ENCODE peak calls at places on chromosomes 6 and 20, in five cellular contexts. E is PC-3, S is OCI-LY7, G is hepatocyte, Q is GM23338. K is an unnamed sample.

GRCh38 chr6:167154291-167154690 is 3.5 kb downstream of the GPR31 start:
- DNase-seq in E (no peak), Q (no peak), G (no peak), S (no peak), K (no peak)

GRCh38 chr20:20024942-20025341 is 7.8 kb downstream of the NAA20 start:
- DNase-seq in S (no peak), E (no peak), G (no peak), Q (no peak), K (no peak)

GRCh38 chr20:46772901-46773300 is 63.5 kb downstream of the SLC2A10 start:
- DNase-seq in G (peak), Q (peak), E (no peak), S (no peak), K (no peak)

GRCh38 chr20:64036346-64037198 is 590 bp downstream of the C20orf204 start:
- DNase-seq in G (no peak), Q (no peak), E (no peak), S (no peak), K (no peak)

GRCh38 chr6:70312165-70312564 is 9.3 kb upstream of the COL9A1 start:
- DNase-seq in E (peak), S (no peak), Q (peak), G (no peak), K (peak)

GRCh38 chr20:58623579-58624473 is 27.3 kb upstream of the STX16 start:
- DNase-seq in G (peak), E (peak), S (no peak), Q (no peak), K (no peak)

GRCh38 chr6:168574075-168574698 is 133.2 kb downstream of the SMOC2 start:
- DNase-seq in G (no peak), S (no peak), Q (no peak), E (no peak), K (no peak)

GRCh38 chr6:6704423-6705060 is 116.0 kb downstream of the LY86 start:
- DNase-seq in Q (no peak), E (no peak), G (no peak), S (no peak), K (no peak)

GRCh38 chr6:107600936-107601335 is 111.0 kb downstream of the SOBP start:
- DNase-seq in E (peak), S (no peak), G (peak), Q (peak), K (no peak)

GRCh38 chr20:23515250-23515939 is 24.5 kb downstream of the CST8 start:
- DNase-seq in G (no peak), E (peak), S (no peak), Q (peak), K (no peak)

GRCh38 chr20:16349518-16350295 is 223.5 kb downstream of the KIF16B start:
- DNase-seq in Q (no peak), G (no peak), E (no peak), S (no peak), K (no peak)

GRCh38 chr20:51514252-51514651 is 28.3 kb downstream of the NFATC2 start:
- DNase-seq in S (no peak), G (no peak), E (no peak), Q (no peak), K (no peak)
- TF ChIP-seq EZH2phosphoT487 in S (no peak), G (no peak), E (no peak), Q (no peak), K (no peak)

DNA sequence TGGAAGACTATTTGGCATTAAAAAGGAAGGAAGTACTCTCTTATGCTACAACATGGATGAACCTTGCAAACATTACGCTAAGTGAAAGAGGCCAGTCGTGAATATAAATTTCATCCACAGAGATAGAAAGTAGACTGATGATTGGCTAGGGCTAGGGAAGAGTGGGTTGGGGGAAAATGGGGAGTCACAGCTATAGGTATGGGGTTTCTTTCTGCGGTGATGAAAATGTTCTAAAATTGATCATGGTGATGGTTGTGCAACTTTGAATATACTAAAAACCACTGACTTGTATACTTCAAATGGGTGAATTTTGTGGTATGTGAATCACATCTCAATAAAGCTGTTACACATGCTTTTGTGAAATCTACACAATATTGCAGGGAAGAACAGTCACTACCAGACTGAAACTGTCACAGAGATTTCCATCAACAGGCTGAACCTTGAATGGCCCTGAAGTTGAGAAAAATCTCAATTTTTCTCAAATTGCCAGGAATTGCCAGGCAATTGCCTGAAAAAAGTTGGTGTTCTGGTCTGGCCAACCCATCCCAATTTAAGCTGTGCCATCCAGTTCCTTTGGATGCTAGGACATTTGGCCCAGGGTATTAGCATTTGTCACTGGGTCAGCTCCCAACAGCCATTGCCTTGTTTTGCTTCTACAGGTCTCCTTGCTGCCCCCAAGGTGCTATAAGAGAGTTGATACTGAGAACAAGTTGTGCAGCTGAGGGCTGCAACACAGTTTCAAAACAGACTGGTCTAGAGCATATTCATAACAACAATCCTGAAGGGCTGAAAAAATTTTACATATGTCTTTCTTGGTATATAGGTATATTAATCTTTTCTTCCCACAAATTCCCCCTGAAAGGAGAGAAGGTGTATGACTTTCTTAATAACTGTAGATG is 61.3 kb downstream of the LYRM4 start:
- DNase-seq in S (no peak), G (no peak), Q (no peak), E (no peak), K (no peak)
- TF ChIP-seq CTCF in S (no peak), G (no peak), Q (no peak), E (no peak), K (no peak)

GRCh38 chr6:15905488-15906392 is 223.1 kb upstream of the MYLIP start:
- DNase-seq in E (no peak), Q (no peak), G (no peak), S (no peak), K (no peak)
- H3K4me2 ChIP-seq in E (no peak), Q (peak), G (no peak), S (peak), K (no peak)

DNA sequence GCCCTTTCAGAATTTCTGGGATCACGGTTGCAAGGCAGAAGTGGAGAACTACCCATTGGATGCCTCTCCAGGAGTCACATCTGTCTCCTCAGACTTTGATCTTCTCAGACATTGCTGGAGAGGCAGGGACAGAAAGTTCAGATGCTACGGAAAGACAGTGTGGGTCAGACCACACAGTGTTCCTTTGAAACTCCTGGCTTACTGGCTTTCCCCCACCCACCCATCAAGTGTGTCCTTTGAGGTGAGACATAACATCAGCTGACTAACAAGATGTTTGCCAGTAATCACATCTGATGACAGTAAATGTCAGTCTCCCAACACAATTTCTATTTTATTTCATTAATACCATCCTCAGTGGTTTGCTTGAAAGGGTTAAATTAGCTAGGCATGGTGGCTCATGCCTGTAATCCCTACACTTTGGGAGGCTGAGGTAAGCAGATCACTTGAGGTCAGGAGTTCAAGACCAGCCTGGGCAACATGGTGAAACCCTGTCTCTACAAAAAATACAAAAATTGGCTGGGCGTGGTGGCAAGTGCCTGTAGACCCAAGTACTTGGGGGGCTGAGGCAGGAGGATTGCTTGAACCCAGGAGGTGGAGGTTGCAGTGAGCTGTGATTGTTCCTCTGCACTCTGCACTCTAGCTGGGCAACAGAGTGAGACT is 67.2 kb upstream of the SNX9 start:
- DNase-seq in G (no peak), S (no peak), E (no peak), Q (no peak), K (no peak)
- TF ChIP-seq EZH2phosphoT487 in G (no peak), S (no peak), E (no peak), Q (no peak), K (no peak)

GRCh38 chr20:51767867-51768758 is at the start of gene ATP9A:
- DNase-seq in S (no peak), Q (peak), E (peak), G (peak), K (no peak)
- TF ChIP-seq CTCF in S (no peak), Q (no peak), E (peak), G (no peak), K (no peak)

DNA sequence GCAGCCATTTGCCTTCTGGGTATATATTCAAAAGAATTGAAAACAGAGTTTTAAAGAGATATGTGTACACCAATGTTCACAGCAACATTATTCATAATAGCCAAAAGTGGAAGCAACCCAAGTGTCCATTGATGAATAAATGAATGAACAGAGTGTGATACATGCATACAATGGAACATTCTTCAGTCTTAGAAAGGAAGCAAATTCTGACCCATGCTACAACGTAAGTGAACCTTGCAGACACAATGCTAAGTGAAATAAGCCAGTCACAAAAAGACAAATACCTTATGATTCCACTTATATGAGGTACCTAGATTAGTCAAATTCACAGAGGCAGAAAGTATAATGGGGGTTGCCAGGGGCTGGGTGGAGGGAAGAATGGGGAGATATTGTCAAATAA is 34.6 kb upstream of the YWHAB start:
- DNase-seq in E (no peak), S (no peak), G (no peak), Q (no peak), K (no peak)
- H3K4me2 ChIP-seq in E (no peak), S (no peak), G (no peak), Q (no peak), K (no peak)

DNA sequence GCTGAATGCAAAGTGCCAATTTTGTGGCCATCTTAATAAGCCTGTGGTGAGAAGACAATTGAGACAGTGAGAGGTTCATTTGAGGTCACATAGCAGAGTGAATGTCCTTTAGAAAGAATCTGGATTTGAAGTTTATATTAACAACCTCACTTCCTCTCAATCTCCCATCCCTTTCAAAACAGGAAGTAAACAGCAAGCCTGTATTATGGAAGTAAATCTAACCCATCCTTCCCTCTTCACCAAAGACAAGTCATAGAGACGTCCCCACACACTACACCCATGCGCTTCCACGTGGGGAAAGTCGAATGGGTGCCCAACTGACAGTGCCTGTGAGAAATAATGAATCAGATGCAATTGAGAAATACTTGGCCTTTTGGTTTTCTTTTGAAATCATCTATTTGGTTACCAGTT is 28.8 kb upstream of the CCND3 start:
- DNase-seq in G (no peak), Q (no peak), E (no peak), S (peak), K (no peak)
- TF ChIP-seq EZH2phosphoT487 in G (no peak), Q (no peak), E (no peak), S (no peak), K (no peak)

GRCh38 chr6:3402310-3403243 is 54.3 kb downstream of the SLC22A23 start:
- DNase-seq in G (no peak), E (no peak), S (no peak), Q (no peak), K (no peak)
- TF ChIP-seq CTCF in G (no peak), E (no peak), S (no peak), Q (peak), K (no peak)

GRCh38 chr20:45459606-45460005 is 9.9 kb upstream of the WFDC2 start:
- DNase-seq in S (no peak), E (peak), G (no peak), Q (no peak), K (no peak)
- H3K4me2 ChIP-seq in S (no peak), E (no peak), G (no peak), Q (no peak), K (peak)

DNA sequence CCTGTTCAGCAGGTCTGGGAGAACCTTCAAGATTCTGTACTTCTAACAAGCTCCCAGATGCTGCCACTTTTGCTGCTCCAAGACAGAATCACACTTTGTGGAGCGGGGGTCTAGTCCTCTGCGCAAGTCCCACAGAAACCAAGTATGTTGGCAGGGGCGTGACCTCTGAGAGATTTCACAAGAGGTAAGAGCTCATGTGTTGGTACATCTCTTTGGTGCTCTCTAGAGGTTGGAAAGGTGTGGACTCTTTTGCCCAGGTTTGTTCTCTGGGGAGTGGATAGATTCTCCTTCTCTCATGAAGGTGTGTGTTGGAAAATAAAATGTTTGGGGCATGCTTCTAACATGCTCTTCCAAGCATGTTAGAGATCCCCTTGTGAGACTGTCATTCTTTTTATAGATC is 340.9 kb upstream of the IRAK1BP1 start:
- DNase-seq in S (no peak), E (no peak), Q (peak), G (peak), K (no peak)
- TF ChIP-seq EZH2phosphoT487 in S (no peak), E (no peak), Q (no peak), G (no peak), K (no peak)

K was measured in MM.1S.